ENCODE peak calls at places on chromosomes 1 and 21, in four cellular contexts. One of them, this sample, is unnamed. For H3K36me3, the result is how much of the 10 kb centered on the place peaks cover.

GRCh38 chr1:161739865-161740566 is 9.6 kb upstream of the DUSP12 start:
- DNase-seq in endothelial cell of umbilical vein: no peak
- DNase-seq in heart left ventricle: peak
- DNase-seq in IMR-90: no peak
- DNase-seq in this sample: no peak

GRCh38 chr21:15009964-15010363 is 54.8 kb downstream of the NRIP1 start:
- DNase-seq in endothelial cell of umbilical vein: no peak
- DNase-seq in heart left ventricle: no peak
- DNase-seq in IMR-90: peak
- DNase-seq in this sample: no peak

GRCh38 chr1:161835963-161836362 is 69.8 kb downstream of the ATF6 start:
- DNase-seq in endothelial cell of umbilical vein: no peak
- DNase-seq in heart left ventricle: no peak
- DNase-seq in IMR-90: peak
- DNase-seq in this sample: no peak

GRCh38 chr1:162384601-162385279 is 3.2 kb downstream of the C1orf226 start:
- DNase-seq in endothelial cell of umbilical vein: no peak
- DNase-seq in heart left ventricle: no peak
- DNase-seq in IMR-90: no peak
- DNase-seq in this sample: no peak

GRCh38 chr1:235402457-235403200 is 35.4 kb downstream of the TBCE start:
- DNase-seq in endothelial cell of umbilical vein: peak
- DNase-seq in heart left ventricle: no peak
- DNase-seq in IMR-90: no peak
- DNase-seq in this sample: no peak

GRCh38 chr1:98386675-98387440 is 274.7 kb upstream of the SNX7 start:
- DNase-seq in endothelial cell of umbilical vein: no peak
- DNase-seq in heart left ventricle: no peak
- DNase-seq in IMR-90: no peak
- DNase-seq in this sample: no peak

GRCh38 chr1:234977891-234978396 is 150.7 kb downstream of the TOMM20 start:
- DNase-seq in endothelial cell of umbilical vein: peak
- DNase-seq in heart left ventricle: no peak
- DNase-seq in IMR-90: no peak
- DNase-seq in this sample: no peak

GRCh38 chr1:55775007-55775406 is 559.8 kb upstream of the USP24 start:
- DNase-seq in endothelial cell of umbilical vein: no peak
- DNase-seq in heart left ventricle: no peak
- DNase-seq in IMR-90: no peak
- DNase-seq in this sample: no peak

GRCh38 chr1:161200421-161200991 is 1.7 kb upstream of the ADAMTS4 start:
- DNase-seq in endothelial cell of umbilical vein: peak
- DNase-seq in heart left ventricle: no peak
- DNase-seq in IMR-90: no peak
- DNase-seq in this sample: peak

GRCh38 chr1:3353901-3354300 is 100.6 kb upstream of the ARHGEF16 start:
- DNase-seq in endothelial cell of umbilical vein: no peak
- DNase-seq in heart left ventricle: no peak
- DNase-seq in IMR-90: no peak
- DNase-seq in this sample: no peak

GRCh38 chr1:59057211-59057694 is 239.6 kb upstream of the FGGY start:
- DNase-seq in endothelial cell of umbilical vein: no peak
- DNase-seq in heart left ventricle: peak
- DNase-seq in IMR-90: peak
- DNase-seq in this sample: no peak

GRCh38 chr1:221392453-221392852 is 349.4 kb downstream of the DUSP10 start:
- DNase-seq in endothelial cell of umbilical vein: peak
- DNase-seq in heart left ventricle: no peak
- DNase-seq in IMR-90: peak
- DNase-seq in this sample: no peak

GRCh38 chr21:17793675-17794123 is 25.5 kb downstream of the C21orf91 start:
- DNase-seq in endothelial cell of umbilical vein: peak
- DNase-seq in heart left ventricle: no peak
- DNase-seq in IMR-90: peak
- DNase-seq in this sample: no peak

GRCh38 chr21:38291875-38292274 is 35.1 kb downstream of the KCNJ15 start:
- DNase-seq in endothelial cell of umbilical vein: no peak
- DNase-seq in heart left ventricle: no peak
- DNase-seq in IMR-90: no peak
- DNase-seq in this sample: no peak

GRCh38 chr1:247110627-247111258 is 6.6 kb upstream of the ZNF669 start:
- DNase-seq in endothelial cell of umbilical vein: no peak
- DNase-seq in heart left ventricle: no peak
- DNase-seq in IMR-90: peak
- DNase-seq in this sample: peak

DNA sequence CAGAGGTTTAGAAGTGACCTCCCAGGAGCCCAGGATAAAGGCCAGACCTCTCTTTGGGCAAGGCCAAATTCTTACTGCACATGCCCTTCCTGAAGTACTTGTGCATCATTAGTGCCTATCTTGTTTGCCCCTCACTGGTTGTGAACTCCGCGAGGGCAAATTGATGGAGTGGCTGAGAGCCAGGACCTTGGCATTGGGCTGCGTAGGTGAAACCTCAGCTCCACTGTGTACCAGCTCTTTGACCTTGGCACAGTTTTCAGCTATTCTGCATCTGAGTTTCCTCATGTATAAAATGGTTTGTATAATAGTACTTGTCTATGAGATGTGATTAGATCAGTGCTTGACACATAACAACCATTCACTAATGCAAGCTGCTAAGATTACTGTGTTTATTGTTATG is 11.5 kb downstream of the OTUD3 start:
- DNase-seq in endothelial cell of umbilical vein: no peak
- DNase-seq in heart left ventricle: no peak
- DNase-seq in IMR-90: no peak
- DNase-seq in this sample: no peak
- H3K36me3 ChIP-seq in endothelial cell of umbilical vein: under half
- H3K36me3 ChIP-seq in heart left ventricle: under half
- H3K36me3 ChIP-seq in IMR-90: under half
- H3K36me3 ChIP-seq in this sample: under half

DNA sequence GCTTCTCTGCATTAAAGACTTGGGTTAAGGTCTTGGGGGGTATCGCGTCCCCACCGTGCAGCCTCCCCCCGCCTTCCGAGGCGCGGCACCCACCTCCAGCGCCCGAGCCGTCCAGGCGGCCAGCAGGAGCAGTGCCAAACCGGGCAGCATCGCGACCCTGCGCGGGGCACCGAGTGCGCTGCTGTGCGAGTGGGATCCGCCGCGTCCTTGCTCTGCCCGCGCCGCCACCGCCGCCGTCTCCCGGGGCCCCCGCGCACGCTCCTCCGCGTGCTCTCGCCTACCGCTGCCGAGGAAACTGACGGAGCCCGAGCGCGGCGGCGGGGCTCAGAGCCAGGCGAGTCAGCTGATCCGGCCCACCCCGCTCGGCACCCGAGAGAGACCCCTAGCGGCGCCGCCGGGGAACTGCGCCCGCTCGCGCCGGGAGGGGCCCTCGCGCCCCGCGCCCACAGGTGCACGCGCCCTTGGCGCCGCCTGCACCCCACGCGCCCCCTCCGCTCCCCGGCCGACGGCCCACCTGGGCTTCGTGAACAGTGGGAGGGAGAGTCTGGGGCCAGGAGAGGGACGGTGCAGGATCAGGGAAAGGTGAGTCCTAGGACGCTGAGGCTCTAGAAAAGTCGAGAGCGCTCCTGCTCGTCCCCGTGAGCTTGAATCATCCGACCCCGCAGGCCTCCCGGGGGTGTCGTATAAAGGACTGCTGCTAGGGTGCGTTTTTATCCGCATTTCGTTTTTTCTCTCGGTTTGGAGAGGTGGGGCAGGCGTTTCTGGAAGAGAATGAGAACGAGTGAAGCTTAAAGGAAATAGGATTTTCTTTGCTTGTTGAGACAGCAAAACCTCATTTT is at the start of gene APP:
- DNase-seq in endothelial cell of umbilical vein: peak
- DNase-seq in heart left ventricle: peak
- DNase-seq in IMR-90: peak
- DNase-seq in this sample: peak
- TF ChIP-seq POLR2A in endothelial cell of umbilical vein: peak
- TF ChIP-seq POLR2A in heart left ventricle: peak
- TF ChIP-seq POLR2A in IMR-90: peak
- TF ChIP-seq POLR2A in this sample: peak

GRCh38 chr1:228249508-228250305 is 41.9 kb downstream of the OBSCN start:
- DNase-seq in endothelial cell of umbilical vein: no peak
- DNase-seq in heart left ventricle: no peak
- DNase-seq in IMR-90: no peak
- DNase-seq in this sample: no peak

GRCh38 chr1:228243093-228243492 is 35.2 kb downstream of the OBSCN start:
- DNase-seq in endothelial cell of umbilical vein: no peak
- DNase-seq in heart left ventricle: no peak
- DNase-seq in IMR-90: no peak
- DNase-seq in this sample: no peak

GRCh38 chr1:228242313-228242864 is 34.5 kb downstream of the OBSCN start:
- DNase-seq in endothelial cell of umbilical vein: no peak
- DNase-seq in heart left ventricle: no peak
- DNase-seq in IMR-90: no peak
- DNase-seq in this sample: no peak

GRCh38 chr1:228245111-228245510 is 37.3 kb downstream of the OBSCN start:
- DNase-seq in endothelial cell of umbilical vein: no peak
- DNase-seq in heart left ventricle: no peak
- DNase-seq in IMR-90: no peak
- DNase-seq in this sample: no peak

DNA sequence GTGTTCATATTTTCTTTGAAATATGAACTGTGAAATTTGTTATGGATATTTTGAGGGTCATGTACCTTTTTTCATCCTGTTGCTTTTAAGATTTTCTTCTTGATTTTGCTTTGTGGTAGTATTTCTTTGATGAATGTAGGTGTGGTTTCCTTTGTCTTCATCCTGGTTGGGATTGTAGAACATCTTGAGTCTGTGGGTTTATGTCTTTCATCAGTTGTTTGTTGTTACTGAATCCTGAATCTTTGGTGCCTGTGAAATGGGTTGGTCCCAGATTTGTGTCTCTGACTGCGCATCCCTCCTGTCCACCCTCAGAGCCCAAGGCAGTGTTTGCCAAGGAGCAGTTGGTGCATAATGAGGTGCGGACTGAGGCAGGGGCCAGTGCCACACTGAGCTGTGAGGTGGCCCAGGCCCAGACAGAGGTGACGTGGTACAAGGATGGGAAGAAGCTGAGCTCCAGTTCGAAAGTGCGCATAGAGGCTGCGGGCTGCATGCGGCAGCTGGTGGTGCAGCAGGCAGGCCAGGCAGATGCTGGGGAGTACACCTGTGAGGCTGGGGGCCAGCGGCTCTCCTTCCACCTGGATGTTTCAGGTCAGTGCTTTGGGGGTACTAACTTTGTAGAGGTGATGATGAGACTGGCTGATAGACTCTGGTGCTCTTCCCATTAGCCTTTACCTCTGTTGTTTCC is 38.5 kb downstream of the OBSCN start:
- DNase-seq in endothelial cell of umbilical vein: no peak
- DNase-seq in heart left ventricle: no peak
- DNase-seq in IMR-90: no peak
- DNase-seq in this sample: no peak
- H3K36me3 ChIP-seq in endothelial cell of umbilical vein: under half
- H3K36me3 ChIP-seq in heart left ventricle: under half
- H3K36me3 ChIP-seq in IMR-90: under half
- H3K36me3 ChIP-seq in this sample: under half

GRCh38 chr1:25858906-25859789 is at the start of gene AUNIP:
- DNase-seq in endothelial cell of umbilical vein: peak
- DNase-seq in heart left ventricle: peak
- DNase-seq in IMR-90: peak
- DNase-seq in this sample: peak
- TF ChIP-seq POLR2A in endothelial cell of umbilical vein: peak
- TF ChIP-seq POLR2A in heart left ventricle: peak
- TF ChIP-seq POLR2A in IMR-90: peak
- TF ChIP-seq POLR2A in this sample: no peak

DNA sequence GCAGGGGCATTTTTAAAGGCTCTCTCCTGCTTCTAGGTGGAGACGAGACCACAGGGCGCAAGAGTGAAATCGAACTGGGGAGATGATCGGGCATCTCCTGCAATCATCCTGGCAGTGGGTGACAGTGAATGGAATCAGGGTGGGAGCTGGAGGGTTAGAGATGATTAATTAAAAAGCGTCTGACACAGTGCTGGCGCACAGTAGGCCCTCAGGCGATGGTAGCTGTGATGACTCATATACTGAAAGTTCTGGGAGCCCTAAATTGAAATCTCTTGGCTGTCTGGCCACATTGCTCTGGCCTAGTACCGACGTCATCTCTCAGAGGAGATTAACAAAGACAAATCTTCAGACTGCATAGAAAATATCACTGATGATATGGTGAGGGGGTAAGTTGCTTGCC is 106.2 kb downstream of the MATN1 start:
- DNase-seq in endothelial cell of umbilical vein: no peak
- DNase-seq in heart left ventricle: no peak
- DNase-seq in IMR-90: no peak
- DNase-seq in this sample: no peak
- H3K36me3 ChIP-seq in endothelial cell of umbilical vein: under half
- H3K36me3 ChIP-seq in heart left ventricle: under half
- H3K36me3 ChIP-seq in IMR-90: under half
- H3K36me3 ChIP-seq in this sample: under half

GRCh38 chr1:220045356-220046051 is 801 bp downstream of the EPRS1 start:
- DNase-seq in endothelial cell of umbilical vein: peak
- DNase-seq in heart left ventricle: no peak
- DNase-seq in IMR-90: no peak
- DNase-seq in this sample: no peak
- TF ChIP-seq POLR2A in endothelial cell of umbilical vein: no peak
- TF ChIP-seq POLR2A in heart left ventricle: no peak
- TF ChIP-seq POLR2A in IMR-90: no peak
- TF ChIP-seq POLR2A in this sample: no peak

GRCh38 chr1:150955274-150955673 is 19.4 kb downstream of the CERS2 start:
- DNase-seq in endothelial cell of umbilical vein: no peak
- DNase-seq in heart left ventricle: no peak
- DNase-seq in IMR-90: no peak
- DNase-seq in this sample: no peak
- H3K36me3 ChIP-seq in endothelial cell of umbilical vein: under half
- H3K36me3 ChIP-seq in heart left ventricle: under half
- H3K36me3 ChIP-seq in IMR-90: under half
- H3K36me3 ChIP-seq in this sample: half or more

GRCh38 chr1:202807926-202808757 is at the start of gene KDM5B:
- DNase-seq in endothelial cell of umbilical vein: peak
- DNase-seq in heart left ventricle: peak
- DNase-seq in IMR-90: peak
- DNase-seq in this sample: peak
- TF ChIP-seq POLR2A in endothelial cell of umbilical vein: peak
- TF ChIP-seq POLR2A in heart left ventricle: peak
- TF ChIP-seq POLR2A in IMR-90: peak
- TF ChIP-seq POLR2A in this sample: no peak

DNA sequence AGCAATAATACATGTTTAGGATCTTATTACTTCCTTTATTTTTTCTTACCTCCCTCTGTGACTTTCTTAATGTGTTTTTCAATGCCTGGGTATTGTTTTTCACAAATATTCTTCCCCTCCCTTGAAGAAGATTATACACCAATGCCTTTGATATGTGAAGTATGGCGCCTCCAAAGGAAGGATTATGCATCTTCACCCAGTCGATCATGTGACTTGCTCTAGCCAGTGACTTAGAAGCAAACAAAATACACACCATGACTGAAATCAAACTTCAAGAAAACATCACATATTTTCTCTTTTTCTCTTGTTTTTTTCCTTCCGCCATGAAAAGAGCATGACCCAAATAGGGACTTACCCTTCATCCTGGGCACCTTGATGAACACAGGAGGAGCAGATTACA is 297.1 kb downstream of the NCAM2 start:
- DNase-seq in endothelial cell of umbilical vein: no peak
- DNase-seq in heart left ventricle: no peak
- DNase-seq in IMR-90: no peak
- DNase-seq in this sample: no peak
- H3K36me3 ChIP-seq in endothelial cell of umbilical vein: under half
- H3K36me3 ChIP-seq in heart left ventricle: under half
- H3K36me3 ChIP-seq in IMR-90: under half
- H3K36me3 ChIP-seq in this sample: under half